ENCODE peak calls at places on chromosomes 6 and 20, in ten cellular contexts. One of them, this sample, is unnamed.

GRCh38 chr6:170175644-170176620 is 114.9 kb downstream of the DLL1 start:
- DNase-seq in stimulated activated naive CD4-positive, alpha-beta T cell: no peak
- DNase-seq in stimulated activated CD8-positive, alpha-beta memory T cell treated with anti-CD3 and anti-CD28 coated beads, Interleukin-12 subunit alpha, Interleukin-12 subunit beta, amount 100 ng/mL, for 4 hours: no peak
- DNase-seq in NCI-H2029: no peak
- DNase-seq in ascending aorta: peak
- DNase-seq in iris pigment epithelial cell: no peak
- DNase-seq in IMR-90: no peak
- DNase-seq in SK-N-SH: peak
- DNase-seq in cardiac muscle cell: no peak
- DNase-seq in naive thymus-derived CD4-positive, alpha-beta T cell: no peak
- DNase-seq in this sample: no peak

GRCh38 chr20:17504898-17505663 is 26.1 kb downstream of the BFSP1 start:
- DNase-seq in naive thymus-derived CD4-positive, alpha-beta T cell: peak
- DNase-seq in IMR-90: peak
- DNase-seq in SK-N-SH: peak
- DNase-seq in cardiac muscle cell: peak
- DNase-seq in iris pigment epithelial cell: peak
- DNase-seq in NCI-H2029: peak
- DNase-seq in stimulated activated naive CD4-positive, alpha-beta T cell: peak
- DNase-seq in stimulated activated CD8-positive, alpha-beta memory T cell treated with anti-CD3 and anti-CD28 coated beads, Interleukin-12 subunit alpha, Interleukin-12 subunit beta, amount 100 ng/mL, for 4 hours: peak
- DNase-seq in ascending aorta: no peak
- DNase-seq in this sample: peak

GRCh38 chr6:137910424-137910834 is 43.4 kb downstream of the TNFAIP3 start:
- DNase-seq in NCI-H2029: no peak
- DNase-seq in SK-N-SH: no peak
- DNase-seq in iris pigment epithelial cell: no peak
- DNase-seq in stimulated activated naive CD4-positive, alpha-beta T cell: no peak
- DNase-seq in cardiac muscle cell: peak
- DNase-seq in naive thymus-derived CD4-positive, alpha-beta T cell: no peak
- DNase-seq in stimulated activated CD8-positive, alpha-beta memory T cell treated with anti-CD3 and anti-CD28 coated beads, Interleukin-12 subunit alpha, Interleukin-12 subunit beta, amount 100 ng/mL, for 4 hours: no peak
- DNase-seq in ascending aorta: no peak
- DNase-seq in IMR-90: no peak
- DNase-seq in this sample: no peak

GRCh38 chr6:146028250-146028789 is 542 bp upstream of the GRM1 start:
- DNase-seq in naive thymus-derived CD4-positive, alpha-beta T cell: no peak
- DNase-seq in iris pigment epithelial cell: peak
- DNase-seq in IMR-90: peak
- DNase-seq in cardiac muscle cell: peak
- DNase-seq in SK-N-SH: peak
- DNase-seq in stimulated activated naive CD4-positive, alpha-beta T cell: no peak
- DNase-seq in stimulated activated CD8-positive, alpha-beta memory T cell treated with anti-CD3 and anti-CD28 coated beads, Interleukin-12 subunit alpha, Interleukin-12 subunit beta, amount 100 ng/mL, for 4 hours: no peak
- DNase-seq in ascending aorta: no peak
- DNase-seq in NCI-H2029: no peak
- DNase-seq in this sample: no peak

GRCh38 chr20:17888044-17888443 is 80.5 kb downstream of the SNX5 start:
- DNase-seq in NCI-H2029: no peak
- DNase-seq in ascending aorta: no peak
- DNase-seq in cardiac muscle cell: no peak
- DNase-seq in IMR-90: no peak
- DNase-seq in stimulated activated CD8-positive, alpha-beta memory T cell treated with anti-CD3 and anti-CD28 coated beads, Interleukin-12 subunit alpha, Interleukin-12 subunit beta, amount 100 ng/mL, for 4 hours: no peak
- DNase-seq in stimulated activated naive CD4-positive, alpha-beta T cell: no peak
- DNase-seq in SK-N-SH: no peak
- DNase-seq in naive thymus-derived CD4-positive, alpha-beta T cell: no peak
- DNase-seq in iris pigment epithelial cell: no peak
- DNase-seq in this sample: no peak

GRCh38 chr6:160029525-160029924 is 60.6 kb downstream of the IGF2R start:
- DNase-seq in stimulated activated naive CD4-positive, alpha-beta T cell: no peak
- DNase-seq in ascending aorta: no peak
- DNase-seq in SK-N-SH: no peak
- DNase-seq in NCI-H2029: no peak
- DNase-seq in naive thymus-derived CD4-positive, alpha-beta T cell: no peak
- DNase-seq in iris pigment epithelial cell: no peak
- DNase-seq in IMR-90: no peak
- DNase-seq in cardiac muscle cell: no peak
- DNase-seq in stimulated activated CD8-positive, alpha-beta memory T cell treated with anti-CD3 and anti-CD28 coated beads, Interleukin-12 subunit alpha, Interleukin-12 subunit beta, amount 100 ng/mL, for 4 hours: no peak
- DNase-seq in this sample: no peak

GRCh38 chr6:12261502-12261901 is 28.7 kb upstream of the EDN1 start:
- DNase-seq in stimulated activated naive CD4-positive, alpha-beta T cell: no peak
- DNase-seq in naive thymus-derived CD4-positive, alpha-beta T cell: no peak
- DNase-seq in SK-N-SH: no peak
- DNase-seq in stimulated activated CD8-positive, alpha-beta memory T cell treated with anti-CD3 and anti-CD28 coated beads, Interleukin-12 subunit alpha, Interleukin-12 subunit beta, amount 100 ng/mL, for 4 hours: no peak
- DNase-seq in cardiac muscle cell: no peak
- DNase-seq in NCI-H2029: no peak
- DNase-seq in iris pigment epithelial cell: no peak
- DNase-seq in IMR-90: no peak
- DNase-seq in ascending aorta: no peak
- DNase-seq in this sample: no peak

GRCh38 chr6:40774932-40775331 is 187.8 kb upstream of the LRFN2 start:
- DNase-seq in naive thymus-derived CD4-positive, alpha-beta T cell: no peak
- DNase-seq in ascending aorta: no peak
- DNase-seq in stimulated activated naive CD4-positive, alpha-beta T cell: no peak
- DNase-seq in stimulated activated CD8-positive, alpha-beta memory T cell treated with anti-CD3 and anti-CD28 coated beads, Interleukin-12 subunit alpha, Interleukin-12 subunit beta, amount 100 ng/mL, for 4 hours: no peak
- DNase-seq in cardiac muscle cell: no peak
- DNase-seq in IMR-90: no peak
- DNase-seq in iris pigment epithelial cell: peak
- DNase-seq in NCI-H2029: no peak
- DNase-seq in SK-N-SH: no peak
- DNase-seq in this sample: no peak

GRCh38 chr20:33788351-33789049 is 22.6 kb upstream of the CHMP4B start:
- DNase-seq in SK-N-SH: no peak
- DNase-seq in stimulated activated CD8-positive, alpha-beta memory T cell treated with anti-CD3 and anti-CD28 coated beads, Interleukin-12 subunit alpha, Interleukin-12 subunit beta, amount 100 ng/mL, for 4 hours: no peak
- DNase-seq in stimulated activated naive CD4-positive, alpha-beta T cell: no peak
- DNase-seq in naive thymus-derived CD4-positive, alpha-beta T cell: no peak
- DNase-seq in NCI-H2029: no peak
- DNase-seq in IMR-90: no peak
- DNase-seq in cardiac muscle cell: no peak
- DNase-seq in ascending aorta: no peak
- DNase-seq in iris pigment epithelial cell: no peak
- DNase-seq in this sample: no peak

GRCh38 chr20:38167851-38168760 is 3.0 kb upstream of the TGM2 start:
- DNase-seq in cardiac muscle cell: peak
- DNase-seq in ascending aorta: peak
- DNase-seq in naive thymus-derived CD4-positive, alpha-beta T cell: no peak
- DNase-seq in SK-N-SH: no peak
- DNase-seq in IMR-90: peak
- DNase-seq in NCI-H2029: no peak
- DNase-seq in iris pigment epithelial cell: peak
- DNase-seq in stimulated activated naive CD4-positive, alpha-beta T cell: no peak
- DNase-seq in stimulated activated CD8-positive, alpha-beta memory T cell treated with anti-CD3 and anti-CD28 coated beads, Interleukin-12 subunit alpha, Interleukin-12 subunit beta, amount 100 ng/mL, for 4 hours: no peak
- DNase-seq in this sample: no peak

GRCh38 chr6:14108571-14109410 is 8.8 kb upstream of the CD83 start:
- DNase-seq in iris pigment epithelial cell: no peak
- DNase-seq in NCI-H2029: peak
- DNase-seq in stimulated activated naive CD4-positive, alpha-beta T cell: no peak
- DNase-seq in cardiac muscle cell: peak
- DNase-seq in IMR-90: no peak
- DNase-seq in naive thymus-derived CD4-positive, alpha-beta T cell: no peak
- DNase-seq in SK-N-SH: no peak
- DNase-seq in stimulated activated CD8-positive, alpha-beta memory T cell treated with anti-CD3 and anti-CD28 coated beads, Interleukin-12 subunit alpha, Interleukin-12 subunit beta, amount 100 ng/mL, for 4 hours: no peak
- DNase-seq in ascending aorta: no peak
- DNase-seq in this sample: no peak

GRCh38 chr20:56807118-56807517 is 178.0 kb downstream of the TFAP2C start:
- DNase-seq in cardiac muscle cell: no peak
- DNase-seq in iris pigment epithelial cell: no peak
- DNase-seq in naive thymus-derived CD4-positive, alpha-beta T cell: no peak
- DNase-seq in stimulated activated CD8-positive, alpha-beta memory T cell treated with anti-CD3 and anti-CD28 coated beads, Interleukin-12 subunit alpha, Interleukin-12 subunit beta, amount 100 ng/mL, for 4 hours: no peak
- DNase-seq in ascending aorta: no peak
- DNase-seq in IMR-90: no peak
- DNase-seq in NCI-H2029: no peak
- DNase-seq in SK-N-SH: no peak
- DNase-seq in stimulated activated naive CD4-positive, alpha-beta T cell: no peak
- DNase-seq in this sample: no peak

GRCh38 chr20:39885975-39886649 is 802.9 kb downstream of the MAFB start:
- DNase-seq in stimulated activated CD8-positive, alpha-beta memory T cell treated with anti-CD3 and anti-CD28 coated beads, Interleukin-12 subunit alpha, Interleukin-12 subunit beta, amount 100 ng/mL, for 4 hours: no peak
- DNase-seq in ascending aorta: peak
- DNase-seq in IMR-90: peak
- DNase-seq in iris pigment epithelial cell: peak
- DNase-seq in NCI-H2029: peak
- DNase-seq in cardiac muscle cell: peak
- DNase-seq in SK-N-SH: peak
- DNase-seq in naive thymus-derived CD4-positive, alpha-beta T cell: no peak
- DNase-seq in stimulated activated naive CD4-positive, alpha-beta T cell: no peak
- DNase-seq in this sample: peak

GRCh38 chr6:121865811-121866210 is 430.4 kb downstream of the GJA1 start:
- DNase-seq in NCI-H2029: no peak
- DNase-seq in stimulated activated CD8-positive, alpha-beta memory T cell treated with anti-CD3 and anti-CD28 coated beads, Interleukin-12 subunit alpha, Interleukin-12 subunit beta, amount 100 ng/mL, for 4 hours: no peak
- DNase-seq in IMR-90: no peak
- DNase-seq in cardiac muscle cell: no peak
- DNase-seq in naive thymus-derived CD4-positive, alpha-beta T cell: no peak
- DNase-seq in SK-N-SH: no peak
- DNase-seq in iris pigment epithelial cell: no peak
- DNase-seq in stimulated activated naive CD4-positive, alpha-beta T cell: no peak
- DNase-seq in ascending aorta: no peak
- DNase-seq in this sample: no peak

GRCh38 chr6:14380421-14380820 is 262.8 kb downstream of the CD83 start:
- DNase-seq in iris pigment epithelial cell: no peak
- DNase-seq in naive thymus-derived CD4-positive, alpha-beta T cell: no peak
- DNase-seq in stimulated activated naive CD4-positive, alpha-beta T cell: no peak
- DNase-seq in stimulated activated CD8-positive, alpha-beta memory T cell treated with anti-CD3 and anti-CD28 coated beads, Interleukin-12 subunit alpha, Interleukin-12 subunit beta, amount 100 ng/mL, for 4 hours: no peak
- DNase-seq in ascending aorta: no peak
- DNase-seq in cardiac muscle cell: no peak
- DNase-seq in IMR-90: no peak
- DNase-seq in SK-N-SH: no peak
- DNase-seq in NCI-H2029: no peak
- DNase-seq in this sample: peak

GRCh38 chr6:52534363-52534762 is 42.5 kb downstream of the TRAM2 start:
- DNase-seq in naive thymus-derived CD4-positive, alpha-beta T cell: no peak
- DNase-seq in ascending aorta: no peak
- DNase-seq in cardiac muscle cell: no peak
- DNase-seq in stimulated activated CD8-positive, alpha-beta memory T cell treated with anti-CD3 and anti-CD28 coated beads, Interleukin-12 subunit alpha, Interleukin-12 subunit beta, amount 100 ng/mL, for 4 hours: no peak
- DNase-seq in SK-N-SH: no peak
- DNase-seq in IMR-90: no peak
- DNase-seq in NCI-H2029: no peak
- DNase-seq in iris pigment epithelial cell: no peak
- DNase-seq in stimulated activated naive CD4-positive, alpha-beta T cell: no peak
- DNase-seq in this sample: no peak

GRCh38 chr6:107603029-107603428 is 113.1 kb downstream of the SOBP start:
- DNase-seq in cardiac muscle cell: no peak
- DNase-seq in ascending aorta: no peak
- DNase-seq in stimulated activated naive CD4-positive, alpha-beta T cell: no peak
- DNase-seq in IMR-90: no peak
- DNase-seq in SK-N-SH: no peak
- DNase-seq in iris pigment epithelial cell: no peak
- DNase-seq in naive thymus-derived CD4-positive, alpha-beta T cell: no peak
- DNase-seq in stimulated activated CD8-positive, alpha-beta memory T cell treated with anti-CD3 and anti-CD28 coated beads, Interleukin-12 subunit alpha, Interleukin-12 subunit beta, amount 100 ng/mL, for 4 hours: no peak
- DNase-seq in NCI-H2029: no peak
- DNase-seq in this sample: peak

GRCh38 chr20:25005220-25005619 is 12.7 kb upstream of the APMAP start:
- DNase-seq in IMR-90: peak
- DNase-seq in NCI-H2029: peak
- DNase-seq in stimulated activated CD8-positive, alpha-beta memory T cell treated with anti-CD3 and anti-CD28 coated beads, Interleukin-12 subunit alpha, Interleukin-12 subunit beta, amount 100 ng/mL, for 4 hours: no peak
- DNase-seq in ascending aorta: peak
- DNase-seq in stimulated activated naive CD4-positive, alpha-beta T cell: no peak
- DNase-seq in cardiac muscle cell: peak
- DNase-seq in iris pigment epithelial cell: no peak
- DNase-seq in naive thymus-derived CD4-positive, alpha-beta T cell: no peak
- DNase-seq in SK-N-SH: no peak
- DNase-seq in this sample: no peak

GRCh38 chr6:144809120-144809519 is 524.0 kb downstream of the UTRN start:
- DNase-seq in stimulated activated naive CD4-positive, alpha-beta T cell: no peak
- DNase-seq in IMR-90: peak
- DNase-seq in NCI-H2029: no peak
- DNase-seq in SK-N-SH: no peak
- DNase-seq in naive thymus-derived CD4-positive, alpha-beta T cell: no peak
- DNase-seq in iris pigment epithelial cell: peak
- DNase-seq in cardiac muscle cell: no peak
- DNase-seq in stimulated activated CD8-positive, alpha-beta memory T cell treated with anti-CD3 and anti-CD28 coated beads, Interleukin-12 subunit alpha, Interleukin-12 subunit beta, amount 100 ng/mL, for 4 hours: no peak
- DNase-seq in ascending aorta: no peak
- DNase-seq in this sample: no peak

GRCh38 chr6:36608788-36609563 is 14.8 kb downstream of the SRSF3 start:
- DNase-seq in naive thymus-derived CD4-positive, alpha-beta T cell: no peak
- DNase-seq in SK-N-SH: no peak
- DNase-seq in cardiac muscle cell: peak
- DNase-seq in iris pigment epithelial cell: no peak
- DNase-seq in ascending aorta: peak
- DNase-seq in stimulated activated naive CD4-positive, alpha-beta T cell: no peak
- DNase-seq in stimulated activated CD8-positive, alpha-beta memory T cell treated with anti-CD3 and anti-CD28 coated beads, Interleukin-12 subunit alpha, Interleukin-12 subunit beta, amount 100 ng/mL, for 4 hours: no peak
- DNase-seq in IMR-90: no peak
- DNase-seq in NCI-H2029: no peak
- DNase-seq in this sample: no peak

GRCh38 chr6:108556250-108556649 is 4.5 kb upstream of the FOXO3 start:
- DNase-seq in NCI-H2029: no peak
- DNase-seq in stimulated activated naive CD4-positive, alpha-beta T cell: no peak
- DNase-seq in IMR-90: no peak
- DNase-seq in naive thymus-derived CD4-positive, alpha-beta T cell: no peak
- DNase-seq in SK-N-SH: no peak
- DNase-seq in iris pigment epithelial cell: no peak
- DNase-seq in cardiac muscle cell: no peak
- DNase-seq in ascending aorta: no peak
- DNase-seq in stimulated activated CD8-positive, alpha-beta memory T cell treated with anti-CD3 and anti-CD28 coated beads, Interleukin-12 subunit alpha, Interleukin-12 subunit beta, amount 100 ng/mL, for 4 hours: no peak
- DNase-seq in this sample: no peak

GRCh38 chr6:109381007-109381746 is 1.1 kb downstream of the CD164 start:
- DNase-seq in NCI-H2029: peak
- DNase-seq in iris pigment epithelial cell: no peak
- DNase-seq in SK-N-SH: peak
- DNase-seq in naive thymus-derived CD4-positive, alpha-beta T cell: peak
- DNase-seq in cardiac muscle cell: no peak
- DNase-seq in IMR-90: peak
- DNase-seq in stimulated activated naive CD4-positive, alpha-beta T cell: no peak
- DNase-seq in stimulated activated CD8-positive, alpha-beta memory T cell treated with anti-CD3 and anti-CD28 coated beads, Interleukin-12 subunit alpha, Interleukin-12 subunit beta, amount 100 ng/mL, for 4 hours: no peak
- DNase-seq in ascending aorta: no peak
- DNase-seq in this sample: peak

GRCh38 chr6:150078788-150079187 is 9.9 kb upstream of the ULBP3 start:
- DNase-seq in IMR-90: no peak
- DNase-seq in ascending aorta: peak
- DNase-seq in cardiac muscle cell: peak
- DNase-seq in iris pigment epithelial cell: peak
- DNase-seq in stimulated activated CD8-positive, alpha-beta memory T cell treated with anti-CD3 and anti-CD28 coated beads, Interleukin-12 subunit alpha, Interleukin-12 subunit beta, amount 100 ng/mL, for 4 hours: no peak
- DNase-seq in SK-N-SH: no peak
- DNase-seq in naive thymus-derived CD4-positive, alpha-beta T cell: no peak
- DNase-seq in NCI-H2029: no peak
- DNase-seq in stimulated activated naive CD4-positive, alpha-beta T cell: no peak
- DNase-seq in this sample: no peak

GRCh38 chr20:1846341-1846740 is 48.9 kb upstream of the SIRPA start:
- DNase-seq in cardiac muscle cell: no peak
- DNase-seq in SK-N-SH: no peak
- DNase-seq in iris pigment epithelial cell: no peak
- DNase-seq in stimulated activated naive CD4-positive, alpha-beta T cell: no peak
- DNase-seq in ascending aorta: no peak
- DNase-seq in IMR-90: no peak
- DNase-seq in naive thymus-derived CD4-positive, alpha-beta T cell: no peak
- DNase-seq in stimulated activated CD8-positive, alpha-beta memory T cell treated with anti-CD3 and anti-CD28 coated beads, Interleukin-12 subunit alpha, Interleukin-12 subunit beta, amount 100 ng/mL, for 4 hours: no peak
- DNase-seq in NCI-H2029: no peak
- DNase-seq in this sample: no peak

GRCh38 chr6:148240463-148240845 is 102.2 kb upstream of the SASH1 start:
- DNase-seq in cardiac muscle cell: peak
- DNase-seq in IMR-90: peak
- DNase-seq in SK-N-SH: peak
- DNase-seq in iris pigment epithelial cell: peak
- DNase-seq in NCI-H2029: no peak
- DNase-seq in naive thymus-derived CD4-positive, alpha-beta T cell: no peak
- DNase-seq in stimulated activated naive CD4-positive, alpha-beta T cell: no peak
- DNase-seq in ascending aorta: peak
- DNase-seq in stimulated activated CD8-positive, alpha-beta memory T cell treated with anti-CD3 and anti-CD28 coated beads, Interleukin-12 subunit alpha, Interleukin-12 subunit beta, amount 100 ng/mL, for 4 hours: no peak
- DNase-seq in this sample: no peak

GRCh38 chr20:53069121-53069520 is 97.0 kb downstream of the TSHZ2 start:
- DNase-seq in naive thymus-derived CD4-positive, alpha-beta T cell: no peak
- DNase-seq in iris pigment epithelial cell: no peak
- DNase-seq in IMR-90: no peak
- DNase-seq in cardiac muscle cell: no peak
- DNase-seq in NCI-H2029: no peak
- DNase-seq in stimulated activated naive CD4-positive, alpha-beta T cell: no peak
- DNase-seq in ascending aorta: no peak
- DNase-seq in stimulated activated CD8-positive, alpha-beta memory T cell treated with anti-CD3 and anti-CD28 coated beads, Interleukin-12 subunit alpha, Interleukin-12 subunit beta, amount 100 ng/mL, for 4 hours: no peak
- DNase-seq in SK-N-SH: no peak
- DNase-seq in this sample: no peak

GRCh38 chr6:100726741-100727140 is 154.4 kb downstream of the ASCC3 start:
- DNase-seq in stimulated activated CD8-positive, alpha-beta memory T cell treated with anti-CD3 and anti-CD28 coated beads, Interleukin-12 subunit alpha, Interleukin-12 subunit beta, amount 100 ng/mL, for 4 hours: no peak
- DNase-seq in cardiac muscle cell: peak
- DNase-seq in stimulated activated naive CD4-positive, alpha-beta T cell: no peak
- DNase-seq in iris pigment epithelial cell: peak
- DNase-seq in naive thymus-derived CD4-positive, alpha-beta T cell: no peak
- DNase-seq in ascending aorta: no peak
- DNase-seq in SK-N-SH: no peak
- DNase-seq in IMR-90: peak
- DNase-seq in NCI-H2029: no peak
- DNase-seq in this sample: no peak

GRCh38 chr6:26033132-26033941 is 53.9 kb upstream of the HFE start:
- DNase-seq in iris pigment epithelial cell: peak
- DNase-seq in IMR-90: peak
- DNase-seq in cardiac muscle cell: peak
- DNase-seq in NCI-H2029: peak
- DNase-seq in SK-N-SH: peak
- DNase-seq in naive thymus-derived CD4-positive, alpha-beta T cell: peak
- DNase-seq in stimulated activated naive CD4-positive, alpha-beta T cell: peak
- DNase-seq in stimulated activated CD8-positive, alpha-beta memory T cell treated with anti-CD3 and anti-CD28 coated beads, Interleukin-12 subunit alpha, Interleukin-12 subunit beta, amount 100 ng/mL, for 4 hours: no peak
- DNase-seq in ascending aorta: peak
- DNase-seq in this sample: peak